ENCODE peak calls at places on chromosomes 13 and 19, in seven cellular contexts. J is suprapubic skin, Y is heart left ventricle, O is tibial nerve, Z is transverse colon, I is adrenal gland, M is Peyer's patch. D is an unnamed sample. For H3K4me1, the result is how much of the 10 kb centered on the place peaks cover.

GRCh38 chr13:35994131-35994966 is 136.8 kb downstream of the DCLK1 start:
- DNase-seq in M (no peak), Z (no peak), J (no peak), I (peak), Y (peak), O (no peak), D (no peak)

GRCh38 chr19:43575955-43576451 is 402 bp downstream of the PINLYP start:
- DNase-seq in J (no peak), Y (no peak), Z (no peak), O (no peak), M (no peak), I (no peak), D (no peak)

GRCh38 chr13:22757530-22758120 is 423.2 kb upstream of the SGCG start:
- DNase-seq in O (no peak), M (no peak), Y (no peak), J (no peak), I (no peak), Z (no peak), D (no peak)

GRCh38 chr19:15812059-15812722 is 3.3 kb downstream of the OR10H1 start:
- DNase-seq in Z (peak), Y (no peak), O (no peak), M (no peak), I (no peak), J (no peak), D (no peak)

GRCh38 chr19:10112037-10112751 is 701 bp downstream of the P2RY11 start:
- DNase-seq in Z (peak), Y (no peak), M (peak), O (no peak), J (no peak), I (no peak), D (no peak)

GRCh38 chr19:42255766-42256750 is 1.1 kb upstream of the ERF start:
- DNase-seq in J (peak), Y (peak), O (no peak), M (no peak), Z (no peak), I (peak), D (peak)

GRCh38 chr13:75721307-75721706 is 85.2 kb downstream of the LMO7 start:
- DNase-seq in Y (no peak), O (no peak), M (no peak), I (no peak), Z (no peak), J (no peak), D (no peak)

GRCh38 chr13:48595330-48596127 is 58.2 kb upstream of the CYSLTR2 start:
- DNase-seq in O (no peak), Z (peak), J (no peak), I (peak), M (no peak), Y (peak), D (peak)

GRCh38 chr19:50362656-50363424 is 2.6 kb downstream of the NAPSA start:
- DNase-seq in J (no peak), M (no peak), Y (no peak), O (no peak), I (no peak), Z (no peak), D (peak)

GRCh38 chr19:31054430-31054829 is 294.8 kb downstream of the TSHZ3 start:
- DNase-seq in I (peak), O (no peak), M (no peak), J (no peak), Y (peak), Z (peak), D (peak)

GRCh38 chr13:107421028-107421427 is 794.3 kb downstream of the LIG4 start:
- DNase-seq in Y (no peak), Z (no peak), J (no peak), O (no peak), M (no peak), I (no peak), D (no peak)

GRCh38 chr19:21483589-21484170 is 21.7 kb upstream of the ZNF429 start:
- DNase-seq in M (peak), J (no peak), Y (no peak), I (peak), O (peak), Z (peak), D (peak)

GRCh38 chr13:25806304-25806974 is 245.4 kb downstream of the SHISA2 start:
- DNase-seq in Y (no peak), Z (no peak), J (no peak), M (no peak), I (no peak), O (no peak), D (peak)

GRCh38 chr13:28466151-28466550 is 28.8 kb downstream of the FLT1 start:
- DNase-seq in M (no peak), Z (no peak), I (no peak), J (no peak), Y (no peak), O (no peak), D (no peak)

GRCh38 chr13:58893396-58893795 is 1261.9 kb downstream of the PCDH17 start:
- DNase-seq in I (no peak), Y (no peak), M (no peak), Z (no peak), O (no peak), J (no peak), D (no peak)

GRCh38 chr19:10769533-10770491 is 51.9 kb downstream of the DNM2 start:
- DNase-seq in J (no peak), I (peak), M (no peak), Y (peak), O (peak), Z (peak), D (peak)

GRCh38 chr19:6728346-6728745 is 7.9 kb upstream of the C3 start:
- DNase-seq in M (peak), I (no peak), Z (no peak), Y (no peak), J (no peak), O (no peak), D (no peak)

GRCh38 chr13:72508392-72508791 is 219.0 kb downstream of the MZT1 start:
- DNase-seq in Z (no peak), I (no peak), M (no peak), J (no peak), O (no peak), Y (no peak), D (no peak)

GRCh38 chr13:59979589-59979988 is 184.1 kb downstream of the DIAPH3 start:
- DNase-seq in Y (no peak), I (no peak), Z (no peak), M (no peak), O (no peak), J (no peak), D (no peak)

GRCh38 chr19:33193864-33194362 is at the start of gene LRP3:
- DNase-seq in O (no peak), I (peak), Z (peak), J (no peak), M (no peak), Y (peak), D (peak)

GRCh38 chr19:16013181-16013850 is 63.0 kb upstream of the TPM4 start:
- DNase-seq in I (no peak), Z (no peak), J (no peak), Y (no peak), M (no peak), O (no peak), D (no peak)

GRCh38 chr13:36418022-36418805 is 14.1 kb upstream of the CCNA1 start:
- DNase-seq in J (no peak), Y (no peak), I (no peak), M (no peak), O (no peak), Z (no peak), D (no peak)

GRCh38 chr13:44969858-44970484 is 19.3 kb downstream of the NUFIP1 start:
- DNase-seq in M (no peak), J (no peak), Y (no peak), O (no peak), Z (no peak), I (no peak), D (no peak)

GRCh38 chr13:41213919-41214318 is 19.6 kb upstream of the KBTBD7 start:
- DNase-seq in Z (no peak), M (no peak), I (no peak), Y (no peak), O (no peak), J (no peak), D (no peak)

GRCh38 chr19:32859591-32859990 is 10.0 kb downstream of the SLC7A9 start:
- DNase-seq in O (no peak), Z (no peak), Y (no peak), I (no peak), J (no peak), M (no peak), D (no peak)

GRCh38 chr13:45751882-45752281 is 49.8 kb downstream of the CBY2 start:
- DNase-seq in J (no peak), I (no peak), O (no peak), Y (no peak), Z (no peak), M (no peak), D (no peak)

GRCh38 chr19:44900328-44901244 is 5.0 kb upstream of the APOE start:
- DNase-seq in Y (no peak), Z (no peak), O (no peak), M (no peak), J (no peak), I (no peak), D (no peak)

GRCh38 chr19:44903216-44903601 is 2.4 kb upstream of the APOE start:
- DNase-seq in I (no peak), M (no peak), Z (no peak), O (no peak), Y (no peak), J (no peak), D (no peak)

GRCh38 chr19:44905437-44906160 is at the start of gene APOE:
- DNase-seq in M (no peak), Y (no peak), J (no peak), I (peak), O (no peak), Z (peak), D (no peak)

GRCh38 chr19:44904426-44904994 is 1.1 kb upstream of the APOE start:
- DNase-seq in Z (no peak), M (no peak), Y (no peak), O (no peak), I (peak), J (no peak), D (no peak)

GRCh38 chr19:44903602-44904425 is 1.8 kb upstream of the APOE start:
- DNase-seq in Z (peak), Y (peak), M (peak), O (peak), J (no peak), I (peak), D (peak)
- TF ChIP-seq POLR2A in Z (no peak), Y (no peak), M (no peak), O (no peak), J (no peak), I (no peak), D (no peak)

GRCh38 chr19:8357007-8357521 is 6.9 kb upstream of the ANGPTL4 start:
- DNase-seq in M (no peak), Y (no peak), J (no peak), Z (no peak), I (no peak), O (no peak), D (no peak)
- TF ChIP-seq CTCF in M (no peak), Y (no peak), J (no peak), Z (no peak), I (no peak), O (no peak), D (no peak)

GRCh38 chr19:1524972-1525325 is 1.1 kb downstream of the PLK5 start:
- DNase-seq in M (no peak), I (no peak), Y (no peak), J (no peak), Z (no peak), O (no peak), D (no peak)

GRCh38 chr19:1525343-1525742 is 1.5 kb downstream of the PLK5 start:
- DNase-seq in M (no peak), J (no peak), Y (no peak), Z (no peak), I (no peak), O (no peak), D (no peak)

GRCh38 chr19:1527650-1528309 is 3.9 kb downstream of the PLK5 start:
- DNase-seq in I (no peak), Y (no peak), Z (no peak), M (no peak), O (no peak), J (no peak), D (no peak)

GRCh38 chr19:1526979-1527649 is 3.2 kb downstream of the PLK5 start:
- DNase-seq in I (no peak), Z (no peak), Y (no peak), J (no peak), M (no peak), O (no peak), D (no peak)

DNA sequence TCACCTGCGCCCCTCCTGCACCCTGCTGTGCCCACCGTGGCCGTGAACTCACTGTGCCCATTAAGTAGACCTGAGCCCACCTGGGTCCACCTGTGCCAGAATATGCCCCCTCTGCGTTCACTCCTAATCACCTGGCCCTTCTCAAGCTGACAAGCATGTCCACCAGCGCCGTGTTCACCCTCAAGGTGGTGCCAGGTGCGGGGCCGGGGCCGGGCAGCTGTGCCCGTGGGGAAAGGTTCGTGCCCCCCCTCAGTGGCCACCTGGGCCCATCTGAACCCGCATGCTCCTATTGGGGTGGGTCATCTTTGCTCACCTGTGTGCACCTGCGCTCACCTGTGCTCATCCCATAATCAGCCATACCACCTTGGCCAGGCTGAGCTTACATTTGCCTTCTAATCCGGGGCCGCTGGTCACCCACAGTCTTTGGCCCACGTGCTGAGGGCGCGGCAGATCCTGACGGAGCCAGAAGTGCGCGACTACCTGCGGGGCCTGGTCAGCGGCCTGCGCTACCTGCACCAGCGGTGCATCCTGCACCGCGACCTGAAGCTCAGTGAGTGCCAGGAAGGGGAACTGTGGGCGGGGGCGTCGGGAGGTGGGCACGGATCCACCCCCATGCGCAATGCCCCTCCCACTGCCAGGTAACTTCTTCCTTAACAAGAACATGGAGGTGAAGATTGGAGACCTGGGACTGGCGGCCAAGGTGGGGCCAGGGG is 2.3 kb downstream of the PLK5 start:
- DNase-seq in I (no peak), J (no peak), Z (no peak), O (no peak), Y (no peak), M (no peak), D (no peak)
- H3K4me1 ChIP-seq in I (under half), J (under half), Z (under half), O (under half), Y (under half), M (under half), D (under half)

GRCh38 chr19:18310118-18310909 is 12.6 kb downstream of the LSM4 start:
- DNase-seq in M (no peak), O (no peak), I (peak), Z (peak), Y (no peak), J (no peak), D (no peak)
- TF ChIP-seq POLR2A in M (no peak), O (no peak), I (no peak), Z (no peak), Y (no peak), J (no peak), D (no peak)

DNA sequence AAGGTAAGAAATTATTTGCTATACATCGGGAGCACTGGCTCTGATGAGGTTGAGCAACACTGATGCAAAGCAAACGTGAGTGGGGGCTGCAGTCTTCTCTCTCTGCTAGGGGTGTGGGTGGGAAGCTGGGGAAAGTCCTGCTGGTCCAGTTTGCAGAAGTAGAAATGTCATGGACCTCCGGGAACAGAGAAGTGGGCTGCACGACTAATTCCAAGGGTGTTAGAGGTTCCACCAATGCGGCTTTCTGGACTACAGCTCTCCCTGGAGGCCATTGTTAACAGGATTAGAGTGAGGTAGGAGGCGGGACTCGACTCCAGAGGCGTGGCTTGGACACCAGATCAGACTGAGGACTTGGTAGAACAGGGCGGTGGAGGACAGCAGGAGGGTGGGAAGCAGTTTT is 5.7 kb upstream of the FBXO27 start:
- DNase-seq in O (no peak), Z (peak), M (no peak), J (no peak), I (peak), Y (no peak), D (peak)
- TF ChIP-seq CTCF in O (no peak), Z (no peak), M (peak), J (no peak), I (no peak), Y (no peak), D (no peak)

DNA sequence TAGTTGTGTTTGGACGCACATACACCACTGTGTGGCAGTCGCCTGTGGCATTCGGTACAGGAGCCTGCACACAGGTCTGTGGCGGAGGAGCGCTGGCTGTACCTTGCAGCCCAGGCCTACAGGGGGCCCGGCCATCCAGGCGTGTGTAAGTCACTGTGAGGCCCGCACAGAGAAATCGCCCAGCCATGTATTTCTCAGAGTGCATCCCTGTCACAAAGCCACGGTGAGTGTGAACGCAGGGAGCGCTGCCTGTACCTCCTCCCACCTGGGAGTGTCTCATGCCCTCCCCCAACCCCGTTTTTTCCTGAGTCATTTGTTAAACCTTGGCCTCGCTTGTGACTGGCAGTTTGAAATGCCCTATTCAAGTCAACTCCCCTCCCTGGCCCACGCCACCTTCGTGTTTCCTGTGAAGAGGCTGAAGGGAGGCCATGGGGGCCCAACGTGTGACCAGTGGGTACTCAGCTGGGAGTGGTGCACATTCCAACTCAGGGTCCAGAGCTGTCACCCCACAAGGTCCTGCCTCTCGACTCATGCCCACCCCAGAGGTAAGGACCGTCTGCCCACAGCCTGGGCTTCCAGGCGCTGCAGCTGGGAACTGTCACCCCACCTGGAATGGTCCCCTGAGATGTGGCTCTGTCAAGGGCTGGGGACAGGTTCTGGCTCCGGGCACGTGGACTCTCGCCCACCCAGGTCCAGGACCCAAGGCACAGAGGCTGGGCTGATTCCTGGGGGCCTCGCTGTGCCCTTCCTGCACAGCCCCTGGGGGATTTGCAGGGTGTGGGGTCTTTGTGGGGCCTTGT is 11.6 kb upstream of the RASA3 start:
- DNase-seq in Y (peak), J (peak), O (no peak), I (no peak), M (peak), Z (peak), D (no peak)
- H3K4me1 ChIP-seq in Y (under half), J (under half), O (under half), I (under half), M (under half), Z (under half), D (under half)

GRCh38 chr19:47228937-47229673 is 1.9 kb downstream of the BBC3 start:
- DNase-seq in J (no peak), M (peak), O (no peak), Y (no peak), I (no peak), Z (peak), D (no peak)
- TF ChIP-seq POLR2A in J (no peak), M (no peak), O (no peak), Y (no peak), I (no peak), Z (no peak), D (no peak)

GRCh38 chr13:79645569-79645968 is 164.6 kb downstream of the NDFIP2 start:
- DNase-seq in Z (no peak), O (no peak), J (no peak), M (no peak), Y (no peak), I (no peak), D (no peak)

GRCh38 chr13:79637086-79637763 is 156.3 kb downstream of the NDFIP2 start:
- DNase-seq in Z (no peak), J (no peak), Y (peak), O (no peak), I (peak), M (no peak), D (peak)

GRCh38 chr13:79646880-79647279 is 165.9 kb downstream of the NDFIP2 start:
- DNase-seq in O (no peak), Y (no peak), I (no peak), Z (no peak), J (no peak), M (no peak), D (no peak)

GRCh38 chr13:79647518-79647917 is 166.6 kb downstream of the NDFIP2 start:
- DNase-seq in I (no peak), J (no peak), Z (no peak), Y (no peak), O (no peak), M (no peak), D (peak)

DNA sequence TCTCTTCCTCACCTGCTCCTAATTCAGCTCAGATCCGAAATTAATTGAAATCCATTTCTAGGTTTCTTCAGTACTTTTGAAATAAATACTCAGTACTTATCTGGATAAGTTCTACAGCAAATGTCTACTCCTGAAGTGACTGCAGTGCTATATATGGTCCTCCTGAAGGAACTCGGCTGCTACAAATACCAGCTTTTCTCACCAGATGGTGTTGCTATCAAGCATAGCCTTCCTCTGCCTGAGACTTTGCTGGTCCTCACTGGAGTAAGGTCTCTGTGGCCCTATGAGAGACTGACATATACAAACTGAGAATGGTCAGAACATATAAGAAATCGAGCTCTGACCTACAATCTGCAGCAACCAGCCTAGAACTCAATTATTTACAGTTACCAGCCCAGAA is 161.6 kb downstream of the NDFIP2 start:
- DNase-seq in J (no peak), Y (no peak), I (no peak), M (no peak), Z (no peak), O (no peak), D (no peak)
- TF ChIP-seq CTCF in J (no peak), Y (no peak), I (no peak), M (no peak), Z (no peak), O (no peak), D (no peak)

D was measured in thyroid gland.